ENCODE peak calls at places on chromosomes 11 and 22, in seven cellular contexts. One of them, this sample, is unnamed.
A peak's percentile ranks its signal among the peaks of the same experiment; 100 is the strongest.

GRCh38 chr11:17152306-17152705 is 55.5 kb downstream of the PIK3C2A start:
- DNase-seq in uterus: no peak
- DNase-seq in lower lobe of right lung: no peak
- DNase-seq in endodermal cell: no peak
- DNase-seq in neural progenitor cell: no peak
- DNase-seq in suprapubic skin: no peak
- DNase-seq in epithelial cell of esophagus: no peak
- DNase-seq in this sample: no peak

GRCh38 chr22:19874307-19875060 is 19.8 kb upstream of the GNB1L start:
- DNase-seq in lower lobe of right lung: peak; percentile 90
- DNase-seq in neural progenitor cell: peak; percentile 88
- DNase-seq in epithelial cell of esophagus: peak; percentile 76
- DNase-seq in suprapubic skin: peak; percentile 80
- DNase-seq in endodermal cell: peak; percentile 70
- DNase-seq in uterus: peak; percentile 19
- DNase-seq in this sample: peak; percentile 13

GRCh38 chr11:100434821-100435641 is 252.1 kb upstream of the ARHGAP42 start:
- DNase-seq in lower lobe of right lung: no peak
- DNase-seq in suprapubic skin: no peak
- DNase-seq in epithelial cell of esophagus: peak; percentile 29
- DNase-seq in endodermal cell: peak; percentile 42
- DNase-seq in neural progenitor cell: peak; percentile 27
- DNase-seq in uterus: no peak
- DNase-seq in this sample: no peak

GRCh38 chr22:47846206-47846605 is 1083.8 kb downstream of the TBC1D22A start:
- DNase-seq in neural progenitor cell: no peak
- DNase-seq in lower lobe of right lung: no peak
- DNase-seq in epithelial cell of esophagus: no peak
- DNase-seq in uterus: no peak
- DNase-seq in suprapubic skin: no peak
- DNase-seq in endodermal cell: no peak
- DNase-seq in this sample: no peak

GRCh38 chr11:15146271-15147003 is 31.7 kb downstream of the INSC start:
- DNase-seq in lower lobe of right lung: no peak
- DNase-seq in endodermal cell: no peak
- DNase-seq in suprapubic skin: no peak
- DNase-seq in neural progenitor cell: no peak
- DNase-seq in epithelial cell of esophagus: peak; percentile 51
- DNase-seq in uterus: no peak
- DNase-seq in this sample: no peak

GRCh38 chr11:44095506-44096359 is at the start of gene EXT2:
- DNase-seq in epithelial cell of esophagus: peak; percentile 87
- DNase-seq in suprapubic skin: peak; percentile 96
- DNase-seq in endodermal cell: peak; percentile 96
- DNase-seq in uterus: peak; percentile 89
- DNase-seq in lower lobe of right lung: peak; percentile 94
- DNase-seq in neural progenitor cell: peak; percentile 93
- DNase-seq in this sample: peak; percentile 82

GRCh38 chr11:118998822-118999221 is 884 bp downstream of the CENATAC start:
- DNase-seq in uterus: no peak
- DNase-seq in endodermal cell: peak; percentile 82
- DNase-seq in lower lobe of right lung: no peak
- DNase-seq in neural progenitor cell: peak; percentile 53
- DNase-seq in epithelial cell of esophagus: peak; percentile 82
- DNase-seq in suprapubic skin: no peak
- DNase-seq in this sample: no peak

GRCh38 chr11:129265125-129265788 is 73.1 kb upstream of the ARHGAP32 start:
- DNase-seq in endodermal cell: no peak
- DNase-seq in uterus: no peak
- DNase-seq in epithelial cell of esophagus: no peak
- DNase-seq in neural progenitor cell: no peak
- DNase-seq in suprapubic skin: no peak
- DNase-seq in lower lobe of right lung: no peak
- DNase-seq in this sample: no peak

GRCh38 chr22:32721328-32722180 is 80.0 kb upstream of the TIMP3 start:
- DNase-seq in lower lobe of right lung: no peak
- DNase-seq in epithelial cell of esophagus: peak; percentile 31
- DNase-seq in suprapubic skin: no peak
- DNase-seq in neural progenitor cell: no peak
- DNase-seq in endodermal cell: no peak
- DNase-seq in uterus: no peak
- DNase-seq in this sample: no peak

GRCh38 chr11:57456960-57457642 is 3.2 kb upstream of the RTN4RL2 start:
- DNase-seq in uterus: peak; percentile 92
- DNase-seq in suprapubic skin: peak; percentile 94
- DNase-seq in lower lobe of right lung: peak; percentile 92
- DNase-seq in epithelial cell of esophagus: peak; percentile 71
- DNase-seq in endodermal cell: peak; percentile 97
- DNase-seq in neural progenitor cell: peak; percentile 93
- DNase-seq in this sample: peak; percentile 64

GRCh38 chr11:85823816-85824215 is 12.9 kb upstream of the SYTL2 start:
- DNase-seq in epithelial cell of esophagus: no peak
- DNase-seq in neural progenitor cell: no peak
- DNase-seq in uterus: no peak
- DNase-seq in suprapubic skin: no peak
- DNase-seq in lower lobe of right lung: no peak
- DNase-seq in endodermal cell: no peak
- DNase-seq in this sample: no peak

GRCh38 chr11:110160016-110160415 is 66.8 kb downstream of the ZC3H12C start:
- DNase-seq in suprapubic skin: no peak
- DNase-seq in neural progenitor cell: no peak
- DNase-seq in uterus: no peak
- DNase-seq in lower lobe of right lung: no peak
- DNase-seq in epithelial cell of esophagus: no peak
- DNase-seq in endodermal cell: no peak
- DNase-seq in this sample: no peak

GRCh38 chr22:46027219-46028068 is 50.5 kb upstream of the WNT7B start:
- DNase-seq in epithelial cell of esophagus: no peak
- DNase-seq in lower lobe of right lung: peak; percentile 80
- DNase-seq in suprapubic skin: peak; percentile 84
- DNase-seq in endodermal cell: peak; percentile 72
- DNase-seq in neural progenitor cell: peak; percentile 44
- DNase-seq in uterus: peak; percentile 69
- DNase-seq in this sample: no peak
- H3K4me3 ChIP-seq in epithelial cell of esophagus: peak overlapping the region; percentile 13
- H3K4me3 ChIP-seq in lower lobe of right lung: peak overlapping the region; percentile 55
- H3K4me3 ChIP-seq in suprapubic skin: peak overlapping the region; percentile 55
- H3K4me3 ChIP-seq in endodermal cell: peak overlapping the region; percentile 40
- H3K4me3 ChIP-seq in neural progenitor cell: peak overlapping the region; percentile 34
- H3K4me3 ChIP-seq in uterus: peak overlapping the region; percentile 40
- H3K4me3 ChIP-seq in this sample: no peak overlapping the region

DNA sequence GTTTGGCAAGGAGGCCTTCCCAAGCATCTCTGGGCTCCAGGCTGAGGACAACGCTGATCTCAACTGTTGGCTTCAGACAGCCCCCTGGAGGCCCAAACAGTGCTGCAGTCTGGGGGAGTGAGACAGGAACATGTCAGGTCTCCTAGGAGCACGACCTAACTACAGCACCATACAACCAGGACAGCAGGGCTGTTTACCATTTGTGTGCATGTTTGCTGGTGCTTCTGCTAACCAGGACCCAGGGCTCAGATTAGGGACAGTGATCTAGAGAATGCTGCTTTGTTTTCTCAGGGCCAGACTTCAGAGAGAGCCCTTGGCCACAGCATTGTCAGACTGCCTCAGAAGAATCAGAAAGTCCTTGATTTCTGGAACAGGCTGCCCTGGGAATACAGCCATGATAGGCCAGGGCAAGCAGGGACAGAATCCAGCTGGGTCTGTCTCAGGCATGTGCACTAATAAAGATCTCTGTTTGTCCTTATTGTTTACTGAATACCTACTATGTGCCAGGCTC is 126.5 kb downstream of the VPREB1 start:
- DNase-seq in suprapubic skin: no peak
- DNase-seq in endodermal cell: peak; percentile 63
- DNase-seq in neural progenitor cell: no peak
- DNase-seq in epithelial cell of esophagus: no peak
- DNase-seq in lower lobe of right lung: no peak
- DNase-seq in uterus: no peak
- DNase-seq in this sample: no peak
- TF ChIP-seq CTCF in suprapubic skin: no peak
- TF ChIP-seq CTCF in endodermal cell: peak; percentile 47
- TF ChIP-seq CTCF in neural progenitor cell: no peak
- TF ChIP-seq CTCF in epithelial cell of esophagus: no peak
- TF ChIP-seq CTCF in lower lobe of right lung: no peak
- TF ChIP-seq CTCF in uterus: no peak
- TF ChIP-seq CTCF in this sample: peak; percentile 15

GRCh38 chr11:120566176-120566575 is 54.6 kb downstream of the GRIK4 start:
- DNase-seq in suprapubic skin: no peak
- DNase-seq in uterus: no peak
- DNase-seq in endodermal cell: peak; percentile 74
- DNase-seq in lower lobe of right lung: no peak
- DNase-seq in neural progenitor cell: no peak
- DNase-seq in epithelial cell of esophagus: peak; percentile 70
- DNase-seq in this sample: no peak

GRCh38 chr11:120562806-120563425 is 51.4 kb downstream of the GRIK4 start:
- DNase-seq in suprapubic skin: no peak
- DNase-seq in lower lobe of right lung: no peak
- DNase-seq in epithelial cell of esophagus: no peak
- DNase-seq in uterus: no peak
- DNase-seq in neural progenitor cell: no peak
- DNase-seq in endodermal cell: peak; percentile 50
- DNase-seq in this sample: no peak

GRCh38 chr11:120565436-120566155 is 54.0 kb downstream of the GRIK4 start:
- DNase-seq in epithelial cell of esophagus: peak; percentile 40
- DNase-seq in neural progenitor cell: no peak
- DNase-seq in endodermal cell: peak; percentile 53
- DNase-seq in uterus: no peak
- DNase-seq in suprapubic skin: no peak
- DNase-seq in lower lobe of right lung: no peak
- DNase-seq in this sample: no peak

GRCh38 chr11:120563698-120564572 is 52.4 kb downstream of the GRIK4 start:
- DNase-seq in uterus: no peak
- DNase-seq in endodermal cell: peak; percentile 86
- DNase-seq in epithelial cell of esophagus: no peak
- DNase-seq in lower lobe of right lung: no peak
- DNase-seq in neural progenitor cell: peak; percentile 88
- DNase-seq in suprapubic skin: no peak
- DNase-seq in this sample: peak; percentile 54

DNA sequence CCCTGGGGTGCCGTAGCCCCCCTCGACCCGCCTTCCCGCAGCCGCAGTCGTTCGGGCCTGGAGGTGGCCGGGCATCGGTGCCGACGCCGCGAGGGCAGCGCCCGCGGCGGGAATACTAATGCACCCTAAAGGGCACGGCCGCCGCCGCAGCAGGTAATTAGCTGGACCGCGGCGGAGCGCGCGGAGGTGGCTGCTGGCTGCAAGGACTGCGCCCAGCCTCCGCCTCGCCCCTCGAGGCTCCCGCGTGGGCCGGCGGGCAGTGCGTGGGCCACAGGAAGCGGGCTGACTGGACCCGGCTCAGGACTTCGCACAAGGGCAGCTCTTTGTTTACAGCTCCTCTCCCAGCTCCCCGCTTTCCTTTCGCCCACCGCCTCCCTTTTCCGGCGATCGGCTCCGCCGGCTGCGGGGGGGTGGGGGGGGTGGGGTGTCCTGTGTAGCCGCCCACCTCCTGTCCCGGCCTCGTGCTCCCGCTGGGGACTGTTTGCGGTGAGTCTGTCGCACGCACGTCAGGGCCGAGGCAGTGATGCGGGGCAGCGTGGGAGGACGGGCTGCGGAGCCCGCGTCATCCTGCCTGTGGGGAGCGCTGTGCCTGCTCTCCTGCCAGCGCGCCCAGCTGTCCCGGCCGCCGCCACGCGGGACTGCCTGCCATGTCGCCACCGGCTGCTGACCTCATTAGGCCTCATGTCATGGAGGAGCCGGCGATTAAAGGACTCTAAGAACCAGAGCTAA is 53.2 kb downstream of the GRIK4 start:
- DNase-seq in neural progenitor cell: peak; percentile 74
- DNase-seq in endodermal cell: peak; percentile 80
- DNase-seq in uterus: no peak
- DNase-seq in suprapubic skin: no peak
- DNase-seq in lower lobe of right lung: peak; percentile 52
- DNase-seq in epithelial cell of esophagus: peak; percentile 35
- DNase-seq in this sample: peak; percentile 81
- H3K4me3 ChIP-seq in neural progenitor cell: peak overlapping the region; percentile 56
- H3K4me3 ChIP-seq in endodermal cell: peak overlapping the region; percentile 72
- H3K4me3 ChIP-seq in uterus: peak overlapping the region; percentile 41
- H3K4me3 ChIP-seq in suprapubic skin: peak overlapping the region; percentile 55
- H3K4me3 ChIP-seq in lower lobe of right lung: peak overlapping the region; percentile 47
- H3K4me3 ChIP-seq in epithelial cell of esophagus: no peak overlapping the region
- H3K4me3 ChIP-seq in this sample: peak overlapping the region; percentile 72

GRCh38 chr22:49433717-49434611 is 393.7 kb downstream of the BRD1 start:
- DNase-seq in epithelial cell of esophagus: no peak
- DNase-seq in suprapubic skin: no peak
- DNase-seq in neural progenitor cell: peak; percentile 35
- DNase-seq in endodermal cell: peak; percentile 85
- DNase-seq in uterus: no peak
- DNase-seq in lower lobe of right lung: no peak
- DNase-seq in this sample: peak; percentile 22
- TF ChIP-seq CTCF in epithelial cell of esophagus: no peak
- TF ChIP-seq CTCF in suprapubic skin: no peak
- TF ChIP-seq CTCF in neural progenitor cell: peak; percentile 42
- TF ChIP-seq CTCF in endodermal cell: peak; percentile 72
- TF ChIP-seq CTCF in uterus: no peak
- TF ChIP-seq CTCF in lower lobe of right lung: no peak
- TF ChIP-seq CTCF in this sample: no peak

GRCh38 chr11:32333335-32333991 is 101.9 kb downstream of the WT1 start:
- DNase-seq in endodermal cell: peak; percentile 91
- DNase-seq in uterus: peak; percentile 80
- DNase-seq in suprapubic skin: peak; percentile 80
- DNase-seq in epithelial cell of esophagus: peak; percentile 52
- DNase-seq in lower lobe of right lung: peak; percentile 68
- DNase-seq in neural progenitor cell: peak; percentile 72
- DNase-seq in this sample: no peak

GRCh38 chr11:32331792-32332191 is 103.5 kb downstream of the WT1 start:
- DNase-seq in neural progenitor cell: no peak
- DNase-seq in lower lobe of right lung: no peak
- DNase-seq in endodermal cell: no peak
- DNase-seq in suprapubic skin: no peak
- DNase-seq in epithelial cell of esophagus: no peak
- DNase-seq in uterus: no peak
- DNase-seq in this sample: no peak

GRCh38 chr11:32334822-32335221 is 100.5 kb downstream of the WT1 start:
- DNase-seq in suprapubic skin: no peak
- DNase-seq in lower lobe of right lung: no peak
- DNase-seq in neural progenitor cell: peak; percentile 67
- DNase-seq in uterus: no peak
- DNase-seq in endodermal cell: peak; percentile 95
- DNase-seq in epithelial cell of esophagus: peak; percentile 24
- DNase-seq in this sample: peak; percentile 23

GRCh38 chr11:32331098-32331497 is 104.2 kb downstream of the WT1 start:
- DNase-seq in uterus: no peak
- DNase-seq in lower lobe of right lung: no peak
- DNase-seq in neural progenitor cell: no peak
- DNase-seq in endodermal cell: no peak
- DNase-seq in epithelial cell of esophagus: no peak
- DNase-seq in suprapubic skin: no peak
- DNase-seq in this sample: no peak

DNA sequence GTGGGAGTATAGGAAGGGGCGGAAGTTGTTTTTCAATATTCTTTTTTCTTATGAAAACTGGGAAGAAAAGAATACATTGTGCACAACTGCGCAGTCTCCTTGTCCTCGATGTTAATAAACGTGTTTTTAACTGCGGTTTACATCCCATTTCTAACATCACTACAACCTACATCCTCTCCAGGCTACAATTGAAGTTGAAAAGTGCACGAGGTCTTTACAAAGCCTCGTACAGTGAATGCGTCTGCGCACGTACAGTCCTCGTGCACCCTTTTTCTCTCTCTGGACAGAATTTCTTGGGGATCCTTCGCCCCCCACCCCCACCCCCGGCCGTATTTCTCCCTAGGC is 102.4 kb downstream of the WT1 start:
- DNase-seq in neural progenitor cell: no peak
- DNase-seq in suprapubic skin: no peak
- DNase-seq in uterus: no peak
- DNase-seq in lower lobe of right lung: no peak
- DNase-seq in endodermal cell: no peak
- DNase-seq in epithelial cell of esophagus: no peak
- DNase-seq in this sample: no peak
- H3K4me3 ChIP-seq in neural progenitor cell: peak overlapping the region; percentile 59
- H3K4me3 ChIP-seq in suprapubic skin: peak overlapping the region; percentile 45
- H3K4me3 ChIP-seq in uterus: peak overlapping the region; percentile 32
- H3K4me3 ChIP-seq in lower lobe of right lung: peak overlapping the region; percentile 57
- H3K4me3 ChIP-seq in endodermal cell: peak overlapping the region; percentile 61
- H3K4me3 ChIP-seq in epithelial cell of esophagus: peak overlapping the region; percentile 38
- H3K4me3 ChIP-seq in this sample: no peak overlapping the region

This sample was measured in BE2C.